ENCODE peak calls at places on chromosomes 1 and 21, in nine cellular contexts. E, M, T, F, R, U, O, G and Z are unnamed samples. For H3K36me3, the result is how much of the 10 kb centered on the place peaks cover.

GRCh38 chr1:43779805-43780403 is 72.6 kb downstream of the ST3GAL3 start:
- DNase-seq in E (no peak), M (no peak), T (no peak), F (no peak), R (no peak), U (no peak), O (no peak), G (no peak), Z (no peak)

GRCh38 chr1:32338637-32339145 is 2.7 kb upstream of the MARCKSL1 start:
- DNase-seq in E (no peak), M (no peak), T (no peak), F (peak), R (no peak), U (no peak), O (no peak), G (peak), Z (no peak)

GRCh38 chr1:187092104-187092503 is 263.4 kb downstream of the PLA2G4A start:
- DNase-seq in E (no peak), M (no peak), T (no peak), F (no peak), R (no peak), U (no peak), O (no peak), G (no peak), Z (no peak)

GRCh38 chr1:210743038-210743437 is 390.9 kb downstream of the KCNH1 start:
- DNase-seq in E (no peak), M (no peak), T (no peak), F (no peak), R (no peak), U (no peak), O (no peak), G (no peak), Z (no peak)

GRCh38 chr1:194870860-194871259 is 1684.4 kb upstream of the B3GALT2 start:
- DNase-seq in E (no peak), M (no peak), T (no peak), F (no peak), R (no peak), U (no peak), O (no peak), G (no peak), Z (no peak)

GRCh38 chr21:33236799-33237198 is 7.1 kb downstream of the IFNAR2 start:
- DNase-seq in E (no peak), M (no peak), T (no peak), F (no peak), R (no peak), U (no peak), O (no peak), G (no peak), Z (no peak)

GRCh38 chr1:53057134-53057533 is 4.9 kb upstream of the PODN start:
- DNase-seq in E (no peak), M (no peak), T (no peak), F (no peak), R (no peak), U (no peak), O (no peak), G (no peak), Z (no peak)

GRCh38 chr1:61198554-61198953 is 116.2 kb downstream of the NFIA start:
- DNase-seq in E (no peak), M (no peak), T (no peak), F (no peak), R (no peak), U (no peak), O (peak), G (no peak), Z (no peak)

GRCh38 chr1:204793259-204793658 is 77.4 kb upstream of the NFASC start:
- DNase-seq in E (no peak), M (no peak), T (no peak), F (no peak), R (no peak), U (no peak), O (no peak), G (no peak), Z (no peak)

GRCh38 chr1:164588388-164589341 is 29.7 kb downstream of the PBX1 start:
- DNase-seq in E (no peak), M (peak), T (peak), F (peak), R (peak), U (no peak), O (peak), G (peak), Z (peak)

GRCh38 chr1:229623838-229624237 is 2.1 kb downstream of the TAF5L start:
- DNase-seq in E (no peak), M (no peak), T (no peak), F (no peak), R (peak), U (no peak), O (no peak), G (no peak), Z (no peak)

GRCh38 chr1:29221296-29221695 is 9.4 kb downstream of the MECR start:
- DNase-seq in E (no peak), M (no peak), T (no peak), F (no peak), R (no peak), U (no peak), O (no peak), G (no peak), Z (no peak)

GRCh38 chr1:84245566-84245965 is 55.9 kb upstream of the SAMD13 start:
- DNase-seq in E (no peak), M (no peak), T (no peak), F (no peak), R (no peak), U (no peak), O (no peak), G (no peak), Z (no peak)

GRCh38 chr21:45329261-45330074 is 41.8 kb upstream of the POFUT2 start:
- DNase-seq in E (peak), M (peak), T (peak), F (peak), R (peak), U (no peak), O (peak), G (no peak), Z (no peak)

GRCh38 chr1:151175036-151175741 is 592 bp downstream of the TMOD4 start:
- DNase-seq in E (no peak), M (peak), T (no peak), F (no peak), R (no peak), U (no peak), O (no peak), G (no peak), Z (no peak)

GRCh38 chr21:42360317-42360716 is 6.0 kb downstream of the TFF1 start:
- DNase-seq in E (no peak), M (no peak), T (no peak), F (no peak), R (no peak), U (no peak), O (no peak), G (no peak), Z (no peak)

GRCh38 chr21:33121715-33122475 is 52.0 kb downstream of the OLIG1 start:
- DNase-seq in E (no peak), M (no peak), T (no peak), F (no peak), R (peak), U (no peak), O (no peak), G (no peak), Z (no peak)

GRCh38 chr21:36589352-36589971 is 109.5 kb upstream of the SIM2 start:
- DNase-seq in E (no peak), M (no peak), T (no peak), F (peak), R (peak), U (peak), O (peak), G (peak), Z (peak)

GRCh38 chr21:31248598-31248997 is 95.5 kb downstream of the TIAM1 start:
- DNase-seq in E (peak), M (no peak), T (no peak), F (no peak), R (no peak), U (no peak), O (no peak), G (no peak), Z (no peak)

GRCh38 chr21:30268608-30269197 is 14.0 kb downstream of the KRTAP24-1 start:
- DNase-seq in E (no peak), M (no peak), T (no peak), F (peak), R (peak), U (no peak), O (peak), G (no peak), Z (no peak)

GRCh38 chr1:36306210-36306901 is at the start of gene SH3D21:
- DNase-seq in E (no peak), M (peak), T (peak), F (peak), R (peak), U (peak), O (peak), G (peak), Z (peak)

GRCh38 chr1:11873395-11873794 is 14.7 kb upstream of the NPPB start:
- DNase-seq in E (no peak), M (no peak), T (no peak), F (no peak), R (no peak), U (no peak), O (no peak), G (no peak), Z (no peak)

GRCh38 chr1:6497867-6498575 is 6.6 kb upstream of the PLEKHG5 start:
- DNase-seq in E (no peak), M (no peak), T (no peak), F (no peak), R (peak), U (no peak), O (no peak), G (no peak), Z (no peak)

GRCh38 chr1:165824269-165824643 is 3.2 kb upstream of the UCK2 start:
- DNase-seq in E (no peak), M (no peak), T (no peak), F (no peak), R (no peak), U (no peak), O (no peak), G (no peak), Z (no peak)

GRCh38 chr1:71414229-71414628 is 333.4 kb upstream of the ZRANB2 start:
- DNase-seq in E (no peak), M (no peak), T (no peak), F (no peak), R (no peak), U (no peak), O (no peak), G (no peak), Z (no peak)

GRCh38 chr1:214427871-214428277 is 123.5 kb downstream of the PTPN14 start:
- DNase-seq in E (peak), M (no peak), T (no peak), F (peak), R (no peak), U (peak), O (no peak), G (peak), Z (no peak)

GRCh38 chr1:240241278-240241677 is 149.6 kb downstream of the FMN2 start:
- DNase-seq in E (no peak), M (no peak), T (no peak), F (no peak), R (no peak), U (no peak), O (no peak), G (no peak), Z (no peak)

GRCh38 chr1:232968965-232969364 is 18.6 kb downstream of the NTPCR start:
- DNase-seq in E (no peak), M (peak), T (no peak), F (no peak), R (no peak), U (peak), O (no peak), G (no peak), Z (peak)

GRCh38 chr1:32897082-32898049 is 3.8 kb downstream of the TMEM54 start:
- DNase-seq in E (no peak), M (no peak), T (no peak), F (no peak), R (no peak), U (no peak), O (no peak), G (no peak), Z (no peak)

GRCh38 chr1:1990222-1990621 is 13.4 kb downstream of the CFAP74 start:
- DNase-seq in E (no peak), M (peak), T (peak), F (no peak), R (no peak), U (no peak), O (no peak), G (no peak), Z (no peak)

DNA sequence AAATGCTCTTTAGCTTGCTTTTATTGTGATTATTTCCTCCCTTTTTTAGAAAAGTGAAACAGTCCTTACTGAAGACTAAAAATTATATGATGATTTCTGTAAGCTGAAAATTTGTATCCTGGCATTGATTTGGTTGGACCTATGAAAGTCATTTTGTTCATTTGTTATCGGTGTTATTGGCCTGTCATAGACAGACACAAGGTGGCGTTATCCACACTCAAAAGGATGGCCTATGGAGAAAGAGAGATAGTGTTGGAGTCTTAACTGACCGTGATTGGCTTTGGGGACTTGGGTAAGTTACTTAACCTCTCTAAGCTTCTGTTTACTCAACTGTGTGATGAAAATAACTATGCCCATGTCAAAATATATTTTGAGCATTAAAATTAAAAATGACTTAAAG is 203.6 kb upstream of the CHODL start:
- DNase-seq in E (no peak), M (no peak), T (no peak), F (no peak), R (peak), U (no peak), O (peak), G (no peak), Z (no peak)
- H3K36me3 ChIP-seq in E (under half), M (under half), T (under half), F (under half), R (under half), U (under half), O (under half), G (under half), Z (under half)

GRCh38 chr1:50620680-50621329 is 197.6 kb upstream of the DMRTA2 start:
- DNase-seq in E (peak), M (no peak), T (no peak), F (peak), R (peak), U (peak), O (no peak), G (peak), Z (no peak)
- TF ChIP-seq CTCF in E (peak), M (peak), T (no peak), F (peak), R (peak), U (no peak), O (peak), G (peak), Z (peak)

DNA sequence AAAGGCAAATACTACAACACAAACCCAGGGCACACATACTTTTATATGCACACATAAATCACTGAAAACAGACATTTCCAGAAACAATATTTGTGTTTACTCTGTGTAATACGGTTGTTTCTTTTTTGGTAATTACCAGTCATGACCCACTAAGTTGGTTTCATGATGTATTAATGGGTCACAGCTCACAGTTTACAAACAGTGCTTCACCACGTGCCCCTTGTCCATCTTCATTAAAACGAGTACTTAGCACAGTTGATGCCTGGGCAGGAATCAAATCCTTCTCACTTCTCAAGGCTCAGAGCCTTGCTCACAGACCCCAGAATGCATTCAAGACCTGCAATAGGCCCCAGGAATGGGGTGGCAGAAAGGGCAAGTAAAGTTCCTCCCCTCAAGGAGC is 13.8 kb downstream of the SSBP3 start:
- DNase-seq in E (no peak), M (no peak), T (no peak), F (no peak), R (no peak), U (no peak), O (no peak), G (no peak), Z (no peak)
- H3K36me3 ChIP-seq in E (under half), M (under half), T (under half), F (under half), R (half or more), U (under half), O (under half), G (under half), Z (under half)

DNA sequence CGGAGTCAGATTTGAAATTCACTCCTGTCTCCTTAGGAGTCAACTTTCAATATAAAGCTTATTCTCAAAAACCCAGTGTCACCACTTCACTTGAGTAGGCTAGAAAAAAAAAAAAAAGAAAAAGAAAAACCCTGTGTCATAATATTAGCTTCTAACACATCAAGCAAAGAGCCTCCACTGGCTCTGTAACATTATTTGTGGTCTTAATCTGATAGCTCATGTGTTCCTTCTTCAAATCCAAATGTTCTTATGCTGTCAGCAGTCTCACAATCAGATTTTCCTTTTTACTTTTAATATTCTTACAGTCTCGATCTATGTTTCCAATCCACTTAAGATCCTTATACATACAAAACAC is 26.1 kb upstream of the PSMG1 start:
- DNase-seq in E (no peak), M (no peak), T (no peak), F (no peak), R (no peak), U (no peak), O (no peak), G (no peak), Z (no peak)
- TF ChIP-seq CTCF in E (no peak), M (no peak), T (no peak), F (no peak), R (no peak), U (no peak), O (no peak), G (no peak), Z (no peak)

DNA sequence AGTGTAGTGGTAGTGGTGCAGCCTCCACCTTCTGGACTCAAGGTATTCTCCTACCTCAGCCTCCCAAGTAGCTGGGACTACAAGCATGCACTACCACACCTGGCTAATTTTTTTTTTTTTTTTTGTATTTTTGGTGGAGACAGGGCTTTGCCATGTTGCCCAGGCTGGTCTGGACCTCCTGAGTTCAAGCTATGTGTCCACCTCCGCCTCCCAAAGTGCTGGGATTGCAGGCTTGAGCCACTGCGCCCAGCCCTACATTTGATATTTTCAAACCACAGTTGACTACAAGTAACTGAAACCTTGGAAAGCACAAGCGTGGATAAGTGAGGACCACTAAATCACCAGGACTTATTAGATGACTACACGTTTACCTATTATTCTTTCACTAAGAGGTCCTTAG is 10.0 kb upstream of the PDPN start:
- DNase-seq in E (no peak), M (no peak), T (no peak), F (no peak), R (peak), U (no peak), O (no peak), G (no peak), Z (no peak)
- H3K36me3 ChIP-seq in E (under half), M (under half), T (under half), F (under half), R (under half), U (under half), O (under half), G (under half), Z (under half)

DNA sequence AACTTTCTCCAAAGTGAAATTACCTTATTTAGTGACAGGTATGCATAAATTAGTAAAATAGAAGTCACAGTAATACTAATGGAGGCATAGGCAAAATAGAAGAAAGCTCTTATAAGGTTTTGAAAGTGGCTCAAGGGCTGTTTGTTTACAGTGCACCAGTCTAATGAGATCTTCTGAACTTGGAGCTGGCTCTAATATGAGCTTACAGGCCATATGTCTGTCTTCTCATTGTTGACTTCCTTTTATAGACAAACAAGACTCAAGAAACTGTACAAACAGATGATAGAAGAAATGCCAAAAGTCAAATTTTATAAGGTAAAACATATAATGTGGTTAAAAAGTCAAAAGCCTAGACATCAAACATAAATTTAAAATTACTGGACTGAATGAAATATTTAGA is 207.5 kb upstream of the NEGR1 start:
- DNase-seq in E (no peak), M (no peak), T (no peak), F (no peak), R (no peak), U (no peak), O (no peak), G (no peak), Z (no peak)
- TF ChIP-seq CTCF in E (no peak), M (no peak), T (no peak), F (no peak), R (no peak), U (no peak), O (no peak), G (no peak), Z (no peak)

GRCh38 chr1:18344755-18345154 is 136.0 kb upstream of the KLHDC7A start:
- DNase-seq in E (no peak), M (no peak), T (no peak), F (no peak), R (no peak), U (no peak), O (peak), G (no peak), Z (no peak)

GRCh38 chr1:18341291-18342058 is 139.3 kb upstream of the KLHDC7A start:
- DNase-seq in E (peak), M (no peak), T (no peak), F (no peak), R (no peak), U (no peak), O (no peak), G (no peak), Z (no peak)

GRCh38 chr1:18340787-18341186 is 139.9 kb upstream of the KLHDC7A start:
- DNase-seq in E (no peak), M (no peak), T (no peak), F (no peak), R (no peak), U (no peak), O (no peak), G (no peak), Z (no peak)

GRCh38 chr1:18343646-18344045 is 137.1 kb upstream of the KLHDC7A start:
- DNase-seq in E (no peak), M (no peak), T (no peak), F (no peak), R (no peak), U (no peak), O (no peak), G (no peak), Z (no peak)

GRCh38 chr1:18342744-18343143 is 138.0 kb upstream of the KLHDC7A start:
- DNase-seq in E (no peak), M (no peak), T (no peak), F (no peak), R (no peak), U (no peak), O (no peak), G (no peak), Z (no peak)
- H3K36me3 ChIP-seq in E (under half), M (under half), T (under half), F (under half), R (under half), U (under half), O (under half), G (under half), Z (under half)

DNA sequence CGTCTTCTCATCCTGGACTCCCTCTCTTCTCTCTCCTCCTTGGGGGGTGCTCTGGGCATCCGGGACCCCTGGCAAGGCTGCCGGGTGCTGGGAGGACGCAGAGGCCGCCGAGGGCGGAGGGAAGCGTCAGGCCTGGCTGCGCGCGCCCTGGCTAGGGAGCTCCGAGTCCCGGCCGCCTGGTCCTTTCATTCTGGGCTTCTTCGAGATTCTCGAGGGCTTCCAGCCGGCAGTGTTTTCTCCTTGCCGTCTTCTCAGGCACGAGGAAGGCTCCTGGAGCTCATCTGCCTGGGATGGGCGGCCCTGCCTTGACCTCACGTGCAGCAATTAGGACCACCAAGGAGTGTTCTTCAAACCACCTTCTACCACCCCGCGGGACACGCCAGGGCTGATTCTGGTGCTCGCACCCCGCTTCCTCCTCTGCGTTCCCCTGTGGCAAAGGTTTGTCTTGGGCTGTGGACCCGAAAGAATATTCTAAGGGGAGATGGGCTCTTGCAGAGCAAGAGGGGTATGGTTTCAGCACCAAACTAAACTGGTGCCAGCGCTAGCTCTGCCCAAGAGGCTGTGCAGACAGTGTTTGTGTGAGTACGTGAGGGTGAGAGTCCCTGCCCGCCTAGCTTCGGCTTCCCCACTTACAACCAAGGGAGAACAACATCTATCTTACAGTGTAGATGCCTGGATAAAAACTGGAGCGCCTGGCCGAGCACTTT is 36.5 kb downstream of the PIK3CD start:
- DNase-seq in E (no peak), M (no peak), T (peak), F (peak), R (peak), U (peak), O (no peak), G (peak), Z (no peak)
- TF ChIP-seq CTCF in E (no peak), M (no peak), T (no peak), F (no peak), R (no peak), U (no peak), O (no peak), G (no peak), Z (no peak)